ENCODE peak calls at places on chromosomes 7 and 10, in ten cellular contexts. G, F, H, R, X, Q, D, S, P and N are unnamed samples.

GRCh38 chr10:80701706-80702105 is 164.0 kb downstream of the SH2D4B start:
- DNase-seq in G (no peak), F (no peak), H (no peak), R (no peak), X (no peak), Q (no peak), D (no peak), S (no peak), P (no peak), N (no peak)

GRCh38 chr7:129665013-129665401 is 53.5 kb downstream of the NRF1 start:
- DNase-seq in G (no peak), F (no peak), H (peak), R (peak), X (no peak), Q (no peak), D (peak), S (peak), P (no peak), N (peak)

GRCh38 chr10:2981361-2981801 is 86.0 kb upstream of the PFKP start:
- DNase-seq in G (no peak), F (no peak), H (no peak), R (no peak), X (no peak), Q (no peak), D (no peak), S (no peak), P (no peak), N (no peak)

GRCh38 chr10:118924493-118924892 is 105.0 kb upstream of the NANOS1 start:
- DNase-seq in G (no peak), F (no peak), H (no peak), R (no peak), X (no peak), Q (no peak), D (no peak), S (no peak), P (no peak), N (no peak)

GRCh38 chr7:460374-461117 is 59.1 kb downstream of the PDGFA start:
- DNase-seq in G (no peak), F (no peak), H (peak), R (peak), X (no peak), Q (no peak), D (no peak), S (no peak), P (no peak), N (peak)

GRCh38 chr7:1567082-1567771 is 2.6 kb downstream of the PSMG3 start:
- DNase-seq in G (peak), F (no peak), H (no peak), R (peak), X (no peak), Q (peak), D (no peak), S (peak), P (no peak), N (peak)

GRCh38 chr10:68598978-68599753 is 39.0 kb downstream of the TET1 start:
- DNase-seq in G (peak), F (no peak), H (peak), R (peak), X (no peak), Q (peak), D (no peak), S (peak), P (no peak), N (peak)

GRCh38 chr7:84258628-84259027 is 64.0 kb upstream of the SEMA3A start:
- DNase-seq in G (no peak), F (no peak), H (peak), R (peak), X (no peak), Q (no peak), D (no peak), S (peak), P (no peak), N (peak)

GRCh38 chr7:116632349-116632748 is 39.6 kb upstream of the MET start:
- DNase-seq in G (no peak), F (no peak), H (peak), R (peak), X (no peak), Q (no peak), D (no peak), S (peak), P (no peak), N (no peak)

GRCh38 chr10:69479241-69479730 is 28.0 kb downstream of the TSPAN15 start:
- DNase-seq in G (peak), F (no peak), H (no peak), R (no peak), X (no peak), Q (no peak), D (no peak), S (no peak), P (peak), N (no peak)

GRCh38 chr10:100647928-100648327 is 97.5 kb upstream of the PAX2 start:
- DNase-seq in G (no peak), F (no peak), H (no peak), R (no peak), X (no peak), Q (no peak), D (no peak), S (no peak), P (no peak), N (no peak)

GRCh38 chr10:130301026-130301892 is 165.1 kb downstream of the GLRX3 start:
- DNase-seq in G (no peak), F (peak), H (peak), R (peak), X (peak), Q (peak), D (no peak), S (peak), P (no peak), N (no peak)

GRCh38 chr10:104435822-104436221 is 82.2 kb downstream of the CFAP58 start:
- DNase-seq in G (no peak), F (no peak), H (no peak), R (peak), X (no peak), Q (no peak), D (peak), S (peak), P (no peak), N (peak)